ENCODE peak calls at places on chromosomes 7 and 10, in four cellular contexts. One of them, this sample, is unnamed.

GRCh38 chr7:45184326-45185027 is 26.9 kb downstream of the RAMP3 start:
- DNase-seq in fibroblast of pulmonary artery: no peak
- DNase-seq in keratinocyte: no peak
- DNase-seq in A549: no peak
- DNase-seq in this sample: no peak

GRCh38 chr7:145293120-145293792 is 457.4 kb upstream of the TPK1 start:
- DNase-seq in A549: no peak
- DNase-seq in fibroblast of pulmonary artery: no peak
- DNase-seq in keratinocyte: no peak
- DNase-seq in this sample: no peak

GRCh38 chr10:21617267-21617666 is 83.2 kb downstream of the MLLT10 start:
- DNase-seq in A549: no peak
- DNase-seq in fibroblast of pulmonary artery: no peak
- DNase-seq in keratinocyte: no peak
- DNase-seq in this sample: peak

GRCh38 chr7:150675714-150676113 is 9.8 kb upstream of the GIMAP2 start:
- DNase-seq in keratinocyte: no peak
- DNase-seq in A549: no peak
- DNase-seq in fibroblast of pulmonary artery: no peak
- DNase-seq in this sample: no peak

GRCh38 chr10:68235111-68235510 is 3.2 kb upstream of the ATOH7 start:
- DNase-seq in keratinocyte: no peak
- DNase-seq in A549: no peak
- DNase-seq in fibroblast of pulmonary artery: no peak
- DNase-seq in this sample: no peak

GRCh38 chr7:8133955-8134733 is 127.8 kb downstream of the ICA1 start:
- DNase-seq in fibroblast of pulmonary artery: no peak
- DNase-seq in A549: no peak
- DNase-seq in keratinocyte: no peak
- DNase-seq in this sample: no peak

GRCh38 chr10:3258291-3258848 is 85.8 kb upstream of the PITRM1 start:
- DNase-seq in keratinocyte: no peak
- DNase-seq in A549: no peak
- DNase-seq in fibroblast of pulmonary artery: peak
- DNase-seq in this sample: peak

GRCh38 chr7:55964802-55965470 is 551 bp downstream of the NIPSNAP2 start:
- DNase-seq in fibroblast of pulmonary artery: peak
- DNase-seq in keratinocyte: no peak
- DNase-seq in A549: peak
- DNase-seq in this sample: peak

GRCh38 chr7:131189488-131189887 is 138.2 kb upstream of the MKLN1 start:
- DNase-seq in fibroblast of pulmonary artery: no peak
- DNase-seq in A549: no peak
- DNase-seq in keratinocyte: no peak
- DNase-seq in this sample: no peak

GRCh38 chr10:33661580-33662269 is 327.3 kb upstream of the NRP1 start:
- DNase-seq in fibroblast of pulmonary artery: peak
- DNase-seq in keratinocyte: no peak
- DNase-seq in A549: peak
- DNase-seq in this sample: peak

GRCh38 chr7:95646350-95646749 is 50.0 kb upstream of the PDK4 start:
- DNase-seq in fibroblast of pulmonary artery: no peak
- DNase-seq in A549: no peak
- DNase-seq in keratinocyte: no peak
- DNase-seq in this sample: no peak

GRCh38 chr7:41003031-41003925 is 699.6 kb downstream of the INHBA start:
- DNase-seq in keratinocyte: no peak
- DNase-seq in A549: no peak
- DNase-seq in fibroblast of pulmonary artery: peak
- DNase-seq in this sample: peak

DNA sequence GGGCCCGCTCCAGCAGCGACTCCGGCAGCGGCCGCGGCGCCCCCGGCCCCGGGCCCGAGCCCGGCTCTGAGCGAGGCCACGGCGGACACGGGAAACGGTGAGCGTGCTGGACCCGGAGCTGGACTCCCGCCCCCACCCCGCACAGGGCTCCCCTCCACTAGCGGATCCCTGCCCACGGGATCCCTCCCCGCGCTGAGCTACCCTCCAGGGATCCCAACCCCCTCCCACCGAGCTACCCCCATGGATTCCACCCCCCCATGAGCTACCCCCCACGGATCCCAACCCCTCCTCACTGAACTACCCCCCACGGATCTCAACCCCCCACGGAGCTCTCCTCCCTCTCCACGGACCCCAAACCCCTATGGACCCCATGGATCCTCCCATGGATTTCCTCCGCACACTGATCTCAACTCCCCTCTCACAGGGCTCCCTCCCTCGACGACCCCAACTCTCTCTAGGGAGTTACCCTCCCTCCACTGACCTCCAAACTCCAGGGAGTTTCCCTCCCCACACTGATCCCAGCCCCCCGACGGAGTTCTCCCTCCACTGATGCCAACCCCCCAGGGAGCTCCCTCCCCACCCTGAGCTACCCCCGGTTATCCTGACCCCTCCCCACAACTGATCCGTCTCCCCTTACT is 20.6 kb upstream of the HSPB1 start:
- DNase-seq in keratinocyte: no peak
- DNase-seq in fibroblast of pulmonary artery: no peak
- DNase-seq in A549: no peak
- DNase-seq in this sample: no peak
- H3K4me3 ChIP-seq in keratinocyte: peak
- H3K4me3 ChIP-seq in fibroblast of pulmonary artery: peak
- H3K4me3 ChIP-seq in A549: peak
- H3K4me3 ChIP-seq in this sample: peak

DNA sequence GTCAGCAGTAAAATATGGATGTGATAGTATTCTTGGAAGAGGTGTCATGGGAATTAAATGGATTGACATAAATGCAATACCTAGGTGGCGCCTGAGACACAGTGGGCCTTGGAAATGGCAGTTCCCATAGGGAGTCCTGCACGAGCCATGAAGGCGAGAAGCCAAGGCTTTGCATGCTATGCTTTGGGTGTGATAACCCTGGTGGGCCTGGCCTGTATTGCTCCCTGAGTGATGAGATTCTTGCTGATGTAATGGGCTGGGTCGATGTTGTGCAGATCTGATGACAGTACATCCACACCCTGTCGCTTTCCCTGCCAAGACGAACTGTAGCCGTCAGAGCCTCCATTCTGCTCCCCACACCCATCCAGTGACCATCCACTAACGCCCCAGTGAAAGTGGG is 46.4 kb downstream of the CREB5 start:
- DNase-seq in A549: no peak
- DNase-seq in keratinocyte: no peak
- DNase-seq in fibroblast of pulmonary artery: no peak
- DNase-seq in this sample: no peak
- TF ChIP-seq CTCF in A549: no peak
- TF ChIP-seq CTCF in keratinocyte: peak
- TF ChIP-seq CTCF in fibroblast of pulmonary artery: no peak
- TF ChIP-seq CTCF in this sample: no peak

DNA sequence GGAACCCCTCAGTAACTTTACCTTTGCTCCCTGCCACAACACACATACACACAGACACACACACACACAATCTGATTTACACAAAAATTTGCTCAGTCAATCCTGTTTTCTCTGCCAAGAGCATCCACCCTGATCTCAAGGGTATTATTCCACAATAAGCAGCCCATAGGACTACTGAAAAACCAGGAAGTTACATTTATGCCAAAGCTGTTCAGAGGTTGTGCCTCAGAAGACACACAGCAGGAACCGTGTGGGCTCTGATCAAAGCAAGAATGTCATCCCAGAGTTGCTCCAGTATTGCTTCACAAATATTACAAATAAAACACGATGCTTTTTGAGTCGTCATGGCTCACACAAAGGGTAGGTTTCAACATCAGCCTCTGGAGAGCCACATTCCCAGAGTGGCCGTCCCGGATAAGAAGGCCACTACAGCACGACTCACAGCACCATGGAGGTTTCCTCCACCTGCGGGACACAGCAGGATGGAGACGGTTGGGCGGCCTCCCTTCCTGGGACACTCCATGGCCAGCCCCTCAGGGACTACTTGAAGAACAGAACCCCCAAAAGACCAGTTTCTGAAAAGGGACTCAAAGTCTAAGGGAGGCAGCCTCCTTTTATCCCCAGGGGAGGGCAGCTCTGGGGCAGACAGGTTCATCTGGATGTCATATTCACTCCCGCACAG is 1.6 kb downstream of the AIFM2 start:
- DNase-seq in keratinocyte: no peak
- DNase-seq in fibroblast of pulmonary artery: peak
- DNase-seq in A549: no peak
- DNase-seq in this sample: peak
- H3K4me3 ChIP-seq in keratinocyte: no peak
- H3K4me3 ChIP-seq in fibroblast of pulmonary artery: no peak
- H3K4me3 ChIP-seq in A549: peak
- H3K4me3 ChIP-seq in this sample: no peak

DNA sequence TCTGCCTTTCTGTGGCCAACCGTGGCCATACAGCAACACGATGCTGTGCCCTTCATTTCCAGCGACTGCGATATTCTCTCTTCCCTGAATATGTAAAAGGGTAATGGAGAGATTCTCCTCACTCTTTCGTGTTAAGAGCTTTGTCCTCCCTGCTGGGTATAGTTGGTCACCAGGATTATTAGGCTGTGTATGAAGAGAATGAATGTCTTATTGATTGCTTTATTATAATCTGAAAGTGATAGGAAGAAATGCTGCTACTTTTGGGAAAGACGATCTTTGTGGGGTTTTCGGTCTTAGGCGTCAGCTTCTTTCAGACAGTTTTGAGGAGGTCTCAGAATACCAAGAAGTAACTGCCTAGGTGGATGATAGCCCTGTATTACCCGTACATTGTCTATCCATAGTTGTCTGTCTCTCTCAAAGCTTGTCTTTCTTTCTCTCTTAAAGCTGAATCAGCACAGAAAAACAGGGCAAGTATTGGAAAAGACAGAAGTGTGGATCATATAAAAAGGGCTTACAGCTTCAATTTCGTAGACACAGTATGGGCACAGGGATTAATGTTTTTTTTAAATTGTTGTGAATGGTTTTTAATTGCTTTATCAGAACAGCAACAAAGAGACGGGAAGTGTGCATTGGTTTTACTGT is 1.2 kb downstream of the AHCYL2 start:
- DNase-seq in keratinocyte: no peak
- DNase-seq in fibroblast of pulmonary artery: no peak
- DNase-seq in A549: no peak
- DNase-seq in this sample: peak
- TF ChIP-seq CTCF in keratinocyte: no peak
- TF ChIP-seq CTCF in fibroblast of pulmonary artery: no peak
- TF ChIP-seq CTCF in A549: no peak
- TF ChIP-seq CTCF in this sample: no peak

DNA sequence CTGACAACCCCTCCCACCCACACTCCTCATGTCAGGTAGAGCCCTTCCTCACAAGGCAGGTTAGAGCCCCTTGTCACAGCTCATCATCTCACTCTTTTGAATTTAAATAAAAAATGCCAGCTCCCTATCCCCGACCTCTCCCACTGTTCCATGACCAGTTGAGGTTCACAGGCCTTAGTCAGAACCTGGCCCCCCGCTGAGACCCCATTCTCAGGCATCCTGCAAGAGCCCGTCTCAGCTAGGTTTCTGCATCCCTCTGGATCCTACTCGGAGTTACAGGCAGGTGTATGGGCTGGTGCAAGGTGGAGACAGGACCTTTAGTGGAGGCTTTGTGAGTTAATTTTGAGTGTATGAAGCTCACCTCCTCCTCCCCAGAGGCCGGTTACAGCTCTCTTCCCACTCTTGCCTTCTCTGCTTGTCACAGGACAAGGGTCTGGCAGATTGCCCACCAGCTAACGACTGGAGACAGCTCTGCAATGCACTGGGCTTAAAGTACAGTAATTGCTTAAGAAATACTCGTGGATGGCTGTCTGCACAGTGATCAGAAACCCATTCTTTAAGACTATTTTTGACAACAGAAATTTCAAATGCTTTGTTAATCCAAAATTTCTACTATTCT is 394.9 kb upstream of the DPP6 start:
- DNase-seq in A549: no peak
- DNase-seq in keratinocyte: no peak
- DNase-seq in fibroblast of pulmonary artery: no peak
- DNase-seq in this sample: no peak
- H3K4me3 ChIP-seq in A549: no peak
- H3K4me3 ChIP-seq in keratinocyte: no peak
- H3K4me3 ChIP-seq in fibroblast of pulmonary artery: no peak
- H3K4me3 ChIP-seq in this sample: no peak

This sample was measured in cardiac fibroblast.